ENCODE peak calls at places on chromosomes 5 and 9, in nine cellular contexts. J, E, Z, S, R, P, W, C and G are unnamed samples.

GRCh38 chr9:128026255-128027165 is 40.6 kb downstream of the NAIF1 start:
- DNase-seq in J (peak; percentile 57), S (peak; percentile 47), R (no peak), Z (no peak), E (no peak), W (peak; percentile 47), C (peak; percentile 65), P (no peak), G (peak; percentile 74)

GRCh38 chr5:119470851-119471451 is 18.7 kb downstream of the HSD17B4 start:
- DNase-seq in S (no peak), J (no peak), C (no peak), Z (no peak), R (no peak), E (peak; percentile 25), P (peak; percentile 11), W (peak; percentile 4), G (no peak)

GRCh38 chr5:161846731-161847130 is 1.2 kb upstream of the GABRA1 start:
- DNase-seq in Z (no peak), P (no peak), W (no peak), E (no peak), J (no peak), S (no peak), C (no peak), R (no peak), G (no peak)

GRCh38 chr5:50501510-50502209 is 60.6 kb upstream of the EMB start:
- DNase-seq in C (no peak), P (no peak), R (no peak), J (no peak), Z (no peak), E (no peak), W (no peak), S (no peak), G (no peak)

GRCh38 chr5:175124821-175125220 is 319.2 kb downstream of the DRD1 start:
- DNase-seq in Z (no peak), P (no peak), R (no peak), C (no peak), S (no peak), E (no peak), J (no peak), W (no peak), G (no peak)

GRCh38 chr9:123927625-123928308 is 2.2 kb downstream of the DENND1A start:
- DNase-seq in Z (no peak), W (no peak), P (no peak), C (no peak), R (no peak), J (no peak), S (no peak), E (no peak), G (no peak)

GRCh38 chr5:79562351-79563246 is 48.7 kb upstream of the HOMER1 start:
- DNase-seq in P (no peak), Z (no peak), E (no peak), C (no peak), S (no peak), R (no peak), W (no peak), J (no peak), G (no peak)

GRCh38 chr9:127444921-127445850 is 6.0 kb downstream of the RPL12 start:
- DNase-seq in P (no peak), R (no peak), Z (no peak), J (no peak), E (no peak), S (no peak), W (no peak), C (no peak), G (no peak)